ENCODE peak calls at places on chromosomes 1 and 21, in seven cellular contexts. W, G, U, E, O, Q and K are unnamed samples.

GRCh38 chr1:244834596-244835275 is 722 bp upstream of the COX20 start:
- DNase-seq in Q (peak), E (peak), U (peak), O (no peak), G (peak), W (peak), K (peak)

GRCh38 chr1:26543444-26543835 is 13.9 kb downstream of the RPS6KA1 start:
- DNase-seq in Q (no peak), W (no peak), O (no peak), E (no peak), U (no peak), G (no peak), K (no peak)

GRCh38 chr1:59999746-60000145 is 73.2 kb upstream of the CYP2J2 start:
- DNase-seq in O (no peak), Q (no peak), E (no peak), U (no peak), G (no peak), W (no peak), K (no peak)

GRCh38 chr1:6440198-6441126 is 15.9 kb downstream of the ESPN start:
- DNase-seq in W (peak), Q (no peak), U (peak), O (peak), E (no peak), G (no peak), K (peak)

GRCh38 chr1:223709598-223709997 is 2.7 kb upstream of the CAPN2 start:
- DNase-seq in E (no peak), Q (no peak), O (no peak), U (peak), W (peak), G (no peak), K (no peak)

GRCh38 chr1:52127181-52128175 is 14.4 kb upstream of the ZFYVE9 start:
- DNase-seq in E (peak), U (peak), Q (peak), O (peak), W (peak), G (no peak), K (peak)

GRCh38 chr1:98793136-98793535 is 131.6 kb downstream of the SNX7 start:
- DNase-seq in W (no peak), Q (no peak), E (no peak), O (no peak), G (no peak), U (no peak), K (no peak)

GRCh38 chr1:74952786-74953185 is 181.4 kb upstream of the LHX8 start:
- DNase-seq in U (no peak), G (no peak), O (no peak), E (no peak), Q (no peak), W (no peak), K (no peak)

GRCh38 chr1:151918819-151919218 is 9.5 kb upstream of the THEM4 start:
- DNase-seq in E (no peak), W (no peak), U (no peak), Q (no peak), O (no peak), G (no peak), K (no peak)

GRCh38 chr1:115373305-115373704 is 35.3 kb upstream of the NGF start:
- DNase-seq in G (no peak), W (peak), E (no peak), Q (peak), U (no peak), O (no peak), K (peak)

GRCh38 chr21:19256934-19257660 is 853.5 kb upstream of the TMPRSS15 start:
- DNase-seq in E (no peak), G (peak), U (no peak), W (no peak), Q (no peak), O (no peak), K (no peak)

GRCh38 chr1:1782399-1783221 is 4.3 kb upstream of the NADK start:
- DNase-seq in U (peak), W (peak), E (peak), O (no peak), Q (no peak), G (peak), K (no peak)